ENCODE peak calls at places on chromosome 2, in six cellular contexts. L is uterus, Z is mammary epithelial cell, X is tibial artery, C is HCT116, O is Caco-2. H is an unnamed sample.
A peak's percentile ranks its signal among the peaks of the same experiment; 100 is the strongest.

GRCh38 chr2:126885701-126886121 is 13.0 kb upstream of the TEX51 start:
- DNase-seq in L (peak; percentile 71), Z (no peak), X (peak; percentile 44), C (no peak), O (no peak), H (peak; percentile 75)

GRCh38 chr2:75523313-75524275 is 37.1 kb downstream of the EVA1A start:
- DNase-seq in L (no peak), Z (peak; percentile 98), X (no peak), C (peak; percentile 78), O (peak; percentile 40), H (no peak)

GRCh38 chr2:195657634-195658540 is 861 bp downstream of the SLC39A10 start:
- DNase-seq in L (peak; percentile 67), Z (peak; percentile 60), X (peak; percentile 85), C (no peak), O (peak; percentile 66), H (peak; percentile 90)

GRCh38 chr2:96241901-96242611 is 23.7 kb downstream of the TMEM127 start:
- DNase-seq in L (peak; percentile 26), Z (peak; percentile 72), X (no peak), C (no peak), O (no peak), H (no peak)

GRCh38 chr2:219969508-219969907 is 342.1 kb downstream of the SLC4A3 start:
- DNase-seq in L (no peak), Z (peak; percentile 88), X (no peak), C (no peak), O (no peak), H (no peak)

GRCh38 chr2:168244318-168244717 is 3.1 kb downstream of the STK39 start:
- DNase-seq in L (no peak), Z (peak; percentile 76), X (no peak), C (no peak), O (no peak), H (no peak)

GRCh38 chr2:675460-675859 is 1.7 kb downstream of the TMEM18 start:
- DNase-seq in L (no peak), Z (no peak), X (no peak), C (no peak), O (no peak), H (no peak)

GRCh38 chr2:14270036-14270582 is 362.4 kb upstream of the LRATD1 start:
- DNase-seq in L (no peak), Z (no peak), X (no peak), C (no peak), O (peak; percentile 74), H (no peak)

GRCh38 chr2:160293401-160293911 is 93.4 kb upstream of the ITGB6 start:
- DNase-seq in L (peak; percentile 47), Z (peak; percentile 90), X (no peak), C (no peak), O (no peak), H (no peak)

GRCh38 chr2:199382091-199382490 is 75.6 kb downstream of the SATB2 start:
- DNase-seq in L (no peak), Z (no peak), X (no peak), C (no peak), O (no peak), H (no peak)

GRCh38 chr2:193738892-193739291 is 1544.2 kb upstream of the TMEFF2 start:
- DNase-seq in L (no peak), Z (no peak), X (no peak), C (no peak), O (no peak), H (no peak)

GRCh38 chr2:100923461-100924020 is 78.5 kb upstream of the RPL31 start:
- DNase-seq in L (no peak), Z (no peak), X (no peak), C (no peak), O (no peak), H (no peak)

GRCh38 chr2:15965564-15966019 is 25.2 kb downstream of the MYCN start:
- DNase-seq in L (no peak), Z (no peak), X (no peak), C (no peak), O (no peak), H (no peak)

GRCh38 chr2:11577101-11577883 is 43.4 kb downstream of the GREB1 start:
- DNase-seq in L (no peak), Z (no peak), X (no peak), C (no peak), O (no peak), H (no peak)

GRCh38 chr2:80322958-80323357 is 18.4 kb upstream of the LRRTM1 start:
- DNase-seq in L (no peak), Z (no peak), X (no peak), C (no peak), O (no peak), H (no peak)

GRCh38 chr2:50066858-50067257 is 912.5 kb upstream of the FSHR start:
- DNase-seq in L (no peak), Z (no peak), X (no peak), C (no peak), O (no peak), H (no peak)

GRCh38 chr2:32678825-32679224 is 51.0 kb downstream of the TTC27 start:
- DNase-seq in L (no peak), Z (no peak), X (no peak), C (peak; percentile 2), O (no peak), H (no peak)

GRCh38 chr2:107712857-107713256 is 113.8 kb upstream of the RGPD4 start:
- DNase-seq in L (no peak), Z (no peak), X (no peak), C (no peak), O (no peak), H (no peak)

GRCh38 chr2:223725986-223726970 is 111.1 kb downstream of the AP1S3 start:
- DNase-seq in L (no peak), Z (no peak), X (no peak), C (no peak), O (no peak), H (no peak)

GRCh38 chr2:42562474-42563144 is 5.8 kb upstream of the MTA3 start:
- DNase-seq in L (no peak), Z (peak; percentile 41), X (no peak), C (no peak), O (peak; percentile 90), H (no peak)

GRCh38 chr2:140997997-140998396 is 1132.8 kb downstream of the LRP1B start:
- DNase-seq in L (no peak), Z (no peak), X (no peak), C (no peak), O (no peak), H (no peak)

GRCh38 chr2:16525265-16525887 is 140.3 kb downstream of the CYRIA start:
- DNase-seq in L (no peak), Z (peak; percentile 10), X (no peak), C (peak; percentile 6), O (peak; percentile 62), H (peak; percentile 70)

GRCh38 chr2:102187191-102188150 is 648 bp downstream of the IL1RL2 start:
- DNase-seq in L (peak; percentile 24), Z (peak; percentile 30), X (peak; percentile 78), C (no peak), O (no peak), H (peak; percentile 47)

GRCh38 chr2:23745726-23746105 is 181.2 kb downstream of the ATAD2B start:
- DNase-seq in L (peak; percentile 36), Z (peak; percentile 53), X (no peak), C (no peak), O (no peak), H (peak; percentile 45)

GRCh38 chr2:161312996-161313395 is 4.8 kb downstream of the PSMD14 start:
- DNase-seq in L (no peak), Z (peak; percentile 44), X (no peak), C (no peak), O (no peak), H (no peak)

GRCh38 chr2:127943186-127943585 is 57.4 kb upstream of the AMMECR1L start:
- DNase-seq in L (no peak), Z (no peak), X (no peak), C (no peak), O (no peak), H (no peak)
- H3K36me3 ChIP-seq in L (no peaks in the 10 kb centered on the region), Z (peaks cover 21% of the 10 kb centered on the region), X (peaks cover 81% of the 10 kb centered on the region), C (peaks cover 13% of the 10 kb centered on the region), O (peaks cover 3% of the 10 kb centered on the region), H (no peaks in the 10 kb centered on the region)

GRCh38 chr2:127993659-127994058 is 34.2 kb downstream of the SAP130 start:
- DNase-seq in L (no peak), Z (no peak), X (no peak), C (no peak), O (no peak), H (no peak)

GRCh38 chr2:127995725-127996124 is 32.1 kb downstream of the SAP130 start:
- DNase-seq in L (no peak), Z (no peak), X (no peak), C (no peak), O (no peak), H (no peak)

GRCh38 chr2:127991742-127992141 is 36.1 kb downstream of the SAP130 start:
- DNase-seq in L (no peak), Z (no peak), X (no peak), C (no peak), O (no peak), H (no peak)

GRCh38 chr2:127996160-127996559 is 31.7 kb downstream of the SAP130 start:
- DNase-seq in L (no peak), Z (no peak), X (no peak), C (no peak), O (no peak), H (no peak)
- H3K36me3 ChIP-seq in L (no peaks in the 10 kb centered on the region), Z (peaks cover 17% of the 10 kb centered on the region), X (peaks cover 91% of the 10 kb centered on the region), C (peaks cover 16% of the 10 kb centered on the region), O (peaks cover 6% of the 10 kb centered on the region), H (no peaks in the 10 kb centered on the region)

GRCh38 chr2:231795525-231796327 is 9.5 kb downstream of the COPS7B start:
- DNase-seq in L (no peak), Z (peak; percentile 79), X (no peak), C (peak; percentile 81), O (no peak), H (peak; percentile 43)

GRCh38 chr2:231803739-231804138 is 17.5 kb downstream of the COPS7B start:
- DNase-seq in L (no peak), Z (no peak), X (no peak), C (no peak), O (no peak), H (no peak)

DNA sequence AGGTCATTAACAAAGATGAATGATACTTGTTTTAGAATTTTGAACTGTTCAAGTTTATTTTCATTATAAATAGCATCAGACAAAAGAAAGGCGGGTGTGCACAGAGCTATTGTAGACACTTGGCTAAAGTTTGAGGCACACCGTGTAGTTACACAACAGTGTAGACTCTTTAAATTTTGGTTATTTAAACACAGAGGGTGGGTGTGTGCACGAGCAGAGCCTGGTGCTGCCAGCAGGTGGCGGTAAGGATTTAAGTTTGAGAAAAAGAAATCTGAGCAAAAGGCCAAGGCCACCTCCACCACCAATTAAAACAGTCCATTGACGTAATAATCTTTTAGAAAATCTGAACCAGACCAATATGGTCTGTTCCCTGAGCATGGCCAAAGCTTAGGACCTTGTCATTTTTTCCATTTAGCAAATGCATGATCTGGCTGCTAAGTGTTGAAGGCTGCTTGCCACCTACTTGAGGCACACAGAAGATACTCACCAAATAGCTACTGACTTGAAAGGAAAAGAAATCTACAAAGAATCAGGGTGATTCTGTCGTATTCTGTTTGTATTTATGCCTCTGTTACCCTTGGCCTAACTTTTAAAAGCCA is 14.3 kb downstream of the COPS7B start:
- DNase-seq in L (no peak), Z (no peak), X (no peak), C (peak; percentile 32), O (no peak), H (peak; percentile 60)
- H3K36me3 ChIP-seq in L (no peaks in the 10 kb centered on the region), Z (peaks cover 23% of the 10 kb centered on the region), X (peaks cover 96% of the 10 kb centered on the region), C (peaks cover 40% of the 10 kb centered on the region), O (no peaks in the 10 kb centered on the region), H (no peaks in the 10 kb centered on the region)

DNA sequence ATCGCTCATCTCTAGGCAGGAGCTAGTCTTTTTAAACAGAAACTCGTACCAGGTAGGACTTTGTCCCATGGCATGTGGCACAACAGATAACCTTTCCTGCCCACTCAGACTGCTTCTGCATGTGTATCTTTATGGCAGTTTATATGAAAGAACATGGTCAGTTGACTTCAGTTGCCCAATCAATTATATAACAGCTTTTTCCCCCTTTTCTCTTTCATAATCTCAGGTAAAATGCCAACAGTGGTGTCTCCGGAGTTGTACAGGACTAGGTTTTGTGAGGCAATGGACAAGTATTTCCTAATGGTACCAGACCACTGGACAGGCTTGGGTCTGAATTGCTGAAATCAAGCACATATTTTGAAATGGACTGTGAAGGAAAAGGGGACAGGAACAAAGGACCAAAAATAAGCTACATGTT is 51.6 kb upstream of the PTH2R start:
- DNase-seq in L (no peak), Z (no peak), X (no peak), C (no peak), O (no peak), H (no peak)
- H3K36me3 ChIP-seq in L (no peaks in the 10 kb centered on the region), Z (peaks cover 27% of the 10 kb centered on the region), X (peaks cover 56% of the 10 kb centered on the region), C (peaks cover 14% of the 10 kb centered on the region), O (peaks cover 2% of the 10 kb centered on the region), H (no peaks in the 10 kb centered on the region)

H was measured in testis.